ENCODE peak calls at places on chromosomes 16 and 17, in four cellular contexts. T, Z, U and J are unnamed samples.

GRCh38 chr17:50495217-50495823 is 12.9 kb upstream of the MYCBPAP start:
- DNase-seq in T (no peak), Z (no peak), U (no peak), J (no peak)

GRCh38 chr16:84569382-84569987 is 48.4 kb downstream of the COTL1 start:
- DNase-seq in T (no peak), Z (no peak), U (no peak), J (no peak)

GRCh38 chr16:79081292-79082066 is 519.1 kb downstream of the MAF start:
- DNase-seq in T (no peak), Z (no peak), U (no peak), J (no peak)

GRCh38 chr17:68740555-68741447 is 139.6 kb upstream of the FAM20A start:
- DNase-seq in T (no peak), Z (peak; percentile 51), U (no peak), J (peak; percentile 51)

GRCh38 chr16:1351215-1351581 is 480 bp downstream of the TSR3 start:
- DNase-seq in T (no peak), Z (no peak), U (no peak), J (no peak)

GRCh38 chr17:46818319-46818928 is at the start of gene WNT3:
- DNase-seq in T (peak; percentile 38), Z (no peak), U (no peak), J (no peak)

GRCh38 chr17:13931752-13932477 is 137.4 kb upstream of the COX10 start:
- DNase-seq in T (peak; percentile 71), Z (no peak), U (peak; percentile 89), J (peak; percentile 6)

GRCh38 chr16:86538196-86538780 is 16.7 kb downstream of the MTHFSD start:
- DNase-seq in T (no peak), Z (no peak), U (no peak), J (no peak)

GRCh38 chr17:50059759-50060273 is 3.9 kb downstream of the ITGA3 start:
- DNase-seq in T (no peak), Z (no peak), U (peak; percentile 96), J (peak; percentile 78)

GRCh38 chr16:7590934-7591333 is 258.3 kb downstream of the RBFOX1 start:
- DNase-seq in T (no peak), Z (no peak), U (no peak), J (no peak)

GRCh38 chr17:59368218-59368857 is 36.9 kb downstream of the YPEL2 start:
- DNase-seq in T (no peak), Z (no peak), U (no peak), J (no peak)

GRCh38 chr17:73261952-73262675 is 434 bp upstream of the CPSF4L start:
- DNase-seq in T (no peak), Z (no peak), U (no peak), J (no peak)

GRCh38 chr17:77254961-77255741 is 114.4 kb downstream of the SEC14L1 start:
- DNase-seq in T (no peak), Z (no peak), U (peak; percentile 94), J (peak; percentile 97)

GRCh38 chr17:79684132-79684985 is 46.4 kb upstream of the ENPP7 start:
- DNase-seq in T (no peak), Z (no peak), U (no peak), J (no peak)

GRCh38 chr17:7587831-7588230 is 2.1 kb downstream of the SOX15 start:
- DNase-seq in T (no peak), Z (no peak), U (peak; percentile 77), J (peak; percentile 64)

GRCh38 chr16:305916-306315 is 23.0 kb downstream of the PDIA2 start:
- DNase-seq in T (no peak), Z (no peak), U (no peak), J (no peak)

GRCh38 chr17:17398928-17399926 is 77.6 kb upstream of the MED9 start:
- DNase-seq in T (no peak), Z (no peak), U (no peak), J (no peak)

GRCh38 chr16:9598731-9599083 is 507.3 kb downstream of the HAPSTR1 start:
- DNase-seq in T (no peak), Z (no peak), U (no peak), J (no peak)

GRCh38 chr17:27608330-27609230 is 22.4 kb upstream of the LGALS9 start:
- DNase-seq in T (no peak), Z (no peak), U (no peak), J (peak; percentile 30)

GRCh38 chr17:44970136-44970737 is 2.1 kb upstream of the C1QL1 start:
- DNase-seq in T (peak; percentile 49), Z (peak; percentile 28), U (peak; percentile 41), J (no peak)

GRCh38 chr17:10251212-10251948 is 53.0 kb upstream of the GAS7 start:
- DNase-seq in T (no peak), Z (no peak), U (no peak), J (no peak)

GRCh38 chr16:1825381-1825863 is 1.2 kb downstream of the HAGH start:
- DNase-seq in T (no peak), Z (no peak), U (no peak), J (no peak)

GRCh38 chr17:72359274-72359673 is 238.5 kb downstream of the SOX9 start:
- DNase-seq in T (no peak), Z (no peak), U (no peak), J (no peak)

GRCh38 chr16:49592507-49593422 is 219.2 kb downstream of the C16orf78 start:
- DNase-seq in T (no peak), Z (peak; percentile 55), U (no peak), J (peak; percentile 41)

GRCh38 chr16:62077998-62078397 is 41.8 kb upstream of the CDH8 start:
- DNase-seq in T (no peak), Z (peak; percentile 8), U (peak; percentile 35), J (peak; percentile 2)

GRCh38 chr16:12572316-12572985 is 231.2 kb downstream of the CPPED1 start:
- DNase-seq in T (no peak), Z (no peak), U (no peak), J (no peak)

GRCh38 chr16:84058664-84059063 is 16.1 kb upstream of the SLC38A8 start:
- DNase-seq in T (peak; percentile 57), Z (no peak), U (no peak), J (no peak)

GRCh38 chr16:3728424-3729160 is 11.3 kb upstream of the TRAP1 start:
- DNase-seq in T (no peak), Z (no peak), U (no peak), J (no peak)

GRCh38 chr17:63634163-63634562 is 11.9 kb downstream of the MAP3K3 start:
- DNase-seq in T (no peak), Z (no peak), U (no peak), J (no peak)

GRCh38 chr16:27317320-27317719 is 3.5 kb downstream of the IL4R start:
- DNase-seq in T (no peak), Z (no peak), U (no peak), J (no peak)

GRCh38 chr17:81049372-81049911 is 14.5 kb downstream of the BAIAP2 start:
- DNase-seq in T (no peak), Z (no peak), U (no peak), J (no peak)

GRCh38 chr17:1752425-1752941 is 9.4 kb upstream of the SERPINF1 start:
- DNase-seq in T (no peak), Z (no peak), U (peak; percentile 46), J (peak; percentile 71)

GRCh38 chr16:9378876-9379275 is 287.4 kb downstream of the HAPSTR1 start:
- DNase-seq in T (no peak), Z (no peak), U (no peak), J (peak; percentile 20)

GRCh38 chr17:53818271-53818670 is 4.5 kb upstream of the KIF2B start:
- DNase-seq in T (no peak), Z (no peak), U (no peak), J (no peak)

GRCh38 chr17:82794781-82795505 is 43.1 kb downstream of the TBCD start:
- DNase-seq in T (no peak), Z (no peak), U (peak; percentile 26), J (no peak)

GRCh38 chr16:54216268-54217187 is 70.1 kb downstream of the IRX3 start:
- DNase-seq in T (peak; percentile 53), Z (no peak), U (no peak), J (no peak)

GRCh38 chr17:49588726-49589555 is 13.3 kb downstream of the NXPH3 start:
- DNase-seq in T (no peak), Z (no peak), U (no peak), J (peak; percentile 34)